ENCODE peak calls at places on chromosomes 2 and 18, in four cellular contexts. L, B, H and M are unnamed samples.

GRCh38 chr18:56516769-56517168 is 121.6 kb downstream of the TXNL1 start:
- DNase-seq in H (no peak), L (no peak), B (no peak), M (no peak)

GRCh38 chr2:120236791-120237190 is 13.6 kb upstream of the TMEM185B start:
- DNase-seq in L (no peak), H (no peak), B (no peak), M (no peak)

GRCh38 chr2:152566034-152566727 is 151.1 kb downstream of the PRPF40A start:
- DNase-seq in B (no peak), H (no peak), L (no peak), M (no peak)

GRCh38 chr2:51710222-51710621 is 678.3 kb upstream of the NRXN1 start:
- DNase-seq in H (peak), B (peak), L (peak), M (no peak)

GRCh38 chr2:19774788-19775156 is 127.0 kb downstream of the TTC32 start:
- DNase-seq in L (no peak), B (no peak), H (no peak), M (no peak)

GRCh38 chr2:235521844-235522243 is 28.0 kb downstream of the AGAP1 start:
- DNase-seq in L (no peak), H (no peak), B (no peak), M (no peak)

GRCh38 chr18:37501136-37501535 is 64.5 kb downstream of the CELF4 start:
- DNase-seq in L (no peak), H (no peak), B (no peak), M (no peak)

GRCh38 chr18:7725897-7726296 is 158.8 kb downstream of the PTPRM start:
- DNase-seq in B (no peak), H (no peak), L (no peak), M (no peak)

GRCh38 chr2:8263931-8264330 is 417.9 kb upstream of the ID2 start:
- DNase-seq in L (no peak), B (no peak), H (no peak), M (no peak)

GRCh38 chr2:113973856-113974255 is 84.0 kb downstream of the ACTR3 start:
- DNase-seq in B (no peak), L (no peak), H (no peak), M (no peak)
- TF ChIP-seq SIN3A in B (no peak), L (no peak), H (no peak), M (no peak)

GRCh38 chr2:46074501-46074900 is 222.7 kb upstream of the EPAS1 start:
- DNase-seq in H (no peak), B (no peak), L (no peak), M (no peak)

GRCh38 chr2:46077522-46078062 is 219.6 kb upstream of the EPAS1 start:
- DNase-seq in B (no peak), H (no peak), L (no peak), M (no peak)

GRCh38 chr2:46073540-46074018 is 223.6 kb upstream of the EPAS1 start:
- DNase-seq in B (no peak), H (peak), L (peak), M (peak)

GRCh38 chr2:46075848-46076247 is 221.4 kb upstream of the EPAS1 start:
- DNase-seq in B (no peak), H (no peak), L (no peak), M (no peak)

DNA sequence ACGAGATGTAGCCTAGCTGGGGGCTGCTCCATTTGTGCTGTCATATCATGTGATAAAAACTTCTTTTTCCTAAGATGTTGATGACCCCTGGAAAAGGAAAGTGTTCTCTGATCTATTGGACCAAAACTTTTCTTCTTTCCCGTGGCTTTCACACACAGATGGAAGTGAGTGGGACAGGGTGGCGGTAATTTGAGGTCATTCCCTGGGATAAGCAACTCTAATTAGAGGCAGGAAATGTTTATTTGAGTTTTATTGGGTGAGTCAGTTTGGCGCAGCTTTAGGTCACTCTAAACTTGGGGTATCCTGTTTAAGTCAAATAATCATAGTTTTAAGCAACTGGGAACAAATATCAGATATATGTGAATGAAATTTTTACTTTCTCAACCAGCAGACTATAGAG is 221.0 kb upstream of the EPAS1 start:
- DNase-seq in B (no peak), H (no peak), L (no peak), M (no peak)
- TF ChIP-seq TCF7L2 in B (no peak), H (no peak), L (no peak), M (no peak)

DNA sequence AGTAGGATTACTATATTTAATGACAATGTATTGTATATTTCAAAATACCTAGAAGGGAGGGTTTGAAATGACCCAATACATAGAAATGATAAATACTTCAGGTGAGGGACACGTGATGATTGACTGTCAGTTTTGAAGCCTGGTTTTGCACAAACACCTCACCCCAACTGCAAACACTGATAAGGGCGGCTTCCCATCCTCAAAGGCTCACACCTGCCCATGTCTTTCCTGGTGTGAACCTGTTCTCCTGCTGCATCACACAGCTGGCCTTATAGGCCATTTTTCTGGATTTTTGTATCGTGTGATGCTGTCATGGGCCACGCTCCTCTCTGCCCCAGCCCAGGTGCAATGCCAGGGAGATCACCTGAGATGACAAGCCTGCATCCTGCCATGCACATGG is 166.5 kb upstream of the NCK2 start:
- DNase-seq in L (no peak), B (no peak), H (no peak), M (no peak)
- TF ChIP-seq CTCF in L (no peak), B (no peak), H (no peak), M (no peak)

GRCh38 chr2:84441505-84441904 is 17.6 kb downstream of the SUCLG1 start:
- DNase-seq in H (no peak), L (no peak), B (no peak), M (no peak)

GRCh38 chr2:84443477-84443876 is 15.6 kb downstream of the SUCLG1 start:
- DNase-seq in H (no peak), B (no peak), L (no peak), M (no peak)

GRCh38 chr2:84435331-84436081 is 23.6 kb downstream of the SUCLG1 start:
- DNase-seq in L (no peak), H (no peak), B (no peak), M (no peak)

GRCh38 chr2:84442888-84443287 is 16.2 kb downstream of the SUCLG1 start:
- DNase-seq in L (no peak), B (no peak), H (no peak), M (no peak)

DNA sequence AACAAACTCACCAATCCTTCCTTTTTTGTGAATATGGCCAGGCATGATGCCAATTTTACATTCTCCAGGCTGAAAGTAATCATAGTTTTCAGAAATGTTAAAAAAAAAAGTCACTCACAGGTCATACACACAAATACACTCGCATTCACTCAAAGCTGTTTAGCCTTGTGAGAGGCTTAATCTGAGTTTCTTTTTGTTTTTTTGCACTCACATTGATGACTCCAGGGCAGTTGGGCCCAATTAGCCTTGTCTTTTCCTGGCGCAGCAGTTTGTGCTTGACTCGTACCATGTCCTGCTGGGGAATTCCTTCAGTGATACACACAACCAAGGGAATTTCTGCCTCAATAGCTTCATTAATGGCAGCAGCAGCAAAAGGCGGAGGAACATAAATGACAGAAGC is 18.0 kb downstream of the SUCLG1 start:
- DNase-seq in B (no peak), L (no peak), H (no peak), M (no peak)
- TF ChIP-seq SIN3A in B (no peak), L (no peak), H (no peak), M (no peak)

GRCh38 chr2:1625281-1626001 is 118.9 kb downstream of the PXDN start:
- DNase-seq in H (peak), L (no peak), B (no peak), M (peak)
- TF ChIP-seq TCF7L2 in H (no peak), L (no peak), B (no peak), M (peak)

GRCh38 chr2:99420031-99420430 is 69.8 kb downstream of the REV1 start:
- DNase-seq in L (no peak), B (no peak), H (no peak), M (no peak)

GRCh38 chr2:99421469-99421868 is 68.3 kb downstream of the REV1 start:
- DNase-seq in L (no peak), B (no peak), H (no peak), M (no peak)

GRCh38 chr2:99422599-99422998 is 67.2 kb downstream of the REV1 start:
- DNase-seq in H (no peak), B (no peak), L (no peak), M (no peak)

GRCh38 chr2:99417396-99417795 is 72.4 kb downstream of the REV1 start:
- DNase-seq in B (no peak), L (no peak), H (no peak), M (no peak)

DNA sequence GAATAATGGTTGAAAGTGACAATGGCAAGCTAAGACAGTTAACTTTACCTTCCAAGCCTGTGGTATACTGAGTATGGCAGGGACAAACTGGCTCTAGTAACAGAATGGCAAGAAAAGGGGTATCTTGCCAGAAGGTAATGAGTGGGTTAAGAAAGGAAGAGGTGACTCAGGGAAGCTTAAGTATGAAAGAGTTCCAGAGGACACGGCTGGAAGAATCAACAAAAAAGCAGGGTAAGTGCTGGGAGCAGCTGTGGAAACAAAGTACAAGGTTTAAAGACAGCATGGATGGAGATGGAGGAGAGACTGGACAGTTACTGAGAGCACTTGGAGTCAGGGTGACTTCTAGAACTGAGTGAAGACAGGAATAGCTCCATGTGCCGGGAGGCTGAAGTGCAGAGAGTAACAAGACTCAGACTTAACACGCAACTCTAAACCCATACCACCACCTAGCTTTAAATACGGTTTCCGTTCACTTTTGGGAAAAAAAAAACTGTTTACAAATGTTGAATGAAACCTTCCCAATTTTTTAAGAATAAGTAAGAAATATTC is 69.0 kb downstream of the REV1 start:
- DNase-seq in L (no peak), B (no peak), H (no peak), M (no peak)
- TF ChIP-seq CTCF in L (no peak), B (no peak), H (no peak), M (no peak)

GRCh38 chr2:169139145-169139544 is 69.8 kb downstream of the DHRS9 start:
- DNase-seq in H (no peak), B (no peak), L (no peak), M (no peak)

GRCh38 chr2:169137924-169138323 is 68.6 kb downstream of the DHRS9 start:
- DNase-seq in B (no peak), H (no peak), L (no peak), M (no peak)

GRCh38 chr2:169141713-169142352 is 72.5 kb downstream of the DHRS9 start:
- DNase-seq in H (peak), B (peak), L (peak), M (peak)

GRCh38 chr2:169139993-169140767 is 70.8 kb downstream of the DHRS9 start:
- DNase-seq in B (no peak), L (no peak), H (no peak), M (no peak)

DNA sequence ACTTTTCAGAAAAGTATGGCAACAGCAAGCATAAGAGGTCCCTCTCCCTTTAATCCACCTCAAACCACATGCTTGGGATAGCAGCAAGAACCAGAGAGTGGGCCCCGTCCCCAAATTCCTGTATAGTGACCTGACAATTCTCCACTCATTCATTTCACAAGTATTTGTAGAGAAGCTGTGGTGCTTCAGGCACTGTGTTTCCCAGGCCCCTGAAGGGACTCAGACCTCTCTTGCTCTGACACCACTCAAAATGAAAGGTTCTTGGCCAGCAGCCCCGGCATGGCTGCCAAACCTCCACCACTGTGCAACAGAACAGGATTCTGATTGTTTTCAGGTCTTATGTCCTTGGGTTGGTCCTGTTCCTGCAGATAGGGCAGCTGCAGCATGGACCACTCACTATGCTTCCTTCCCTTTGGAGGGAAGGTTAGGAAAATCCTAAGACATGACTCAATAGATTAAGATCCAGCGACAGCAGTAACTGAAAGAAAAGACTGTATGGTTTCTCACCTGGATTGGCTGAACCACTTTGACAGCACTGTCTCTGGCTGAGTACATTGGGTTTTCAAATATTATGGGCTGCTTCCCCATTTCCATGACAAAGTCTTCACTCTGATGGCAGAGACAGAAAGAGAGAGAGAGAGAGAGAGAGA is 67.6 kb downstream of the DHRS9 start:
- DNase-seq in L (no peak), B (no peak), H (no peak), M (no peak)
- TF ChIP-seq SIN3A in L (no peak), B (no peak), H (no peak), M (no peak)

DNA sequence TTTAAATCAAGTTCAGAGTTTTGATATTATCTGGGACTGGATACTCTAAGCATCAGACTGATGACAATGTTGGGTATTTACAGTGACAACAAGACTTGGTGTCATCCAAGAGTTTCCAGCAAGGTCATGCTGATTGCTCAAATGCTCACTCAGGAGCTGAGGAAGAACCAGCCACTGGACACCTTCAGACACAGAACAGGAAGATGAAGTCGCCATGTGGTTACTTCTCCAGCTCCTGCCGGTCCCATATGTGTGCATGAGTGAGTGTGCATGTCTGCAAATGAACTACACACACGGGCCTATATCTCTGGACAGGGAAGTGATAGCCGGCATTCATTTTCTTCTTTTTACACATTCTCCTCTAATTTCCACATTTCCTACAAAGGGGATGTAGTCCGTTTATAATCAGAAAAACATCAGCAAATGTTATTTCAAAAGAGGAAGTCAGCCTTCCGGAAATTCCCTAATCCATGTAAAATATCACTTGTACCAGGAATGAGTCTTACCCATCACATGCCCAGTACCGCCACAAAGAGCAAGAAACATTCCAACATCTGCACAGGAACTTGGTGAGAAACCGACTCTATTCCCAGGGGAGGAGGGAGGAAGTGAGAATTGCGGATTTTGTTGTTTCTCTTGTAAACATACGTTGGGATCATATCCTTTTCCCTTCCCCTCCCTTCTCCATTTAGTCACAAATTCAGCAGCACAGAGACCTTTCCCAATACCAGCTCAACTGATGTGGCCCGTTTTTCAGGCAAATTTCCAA is 10.8 kb downstream of the RFX8 start:
- DNase-seq in L (no peak), H (no peak), B (no peak), M (no peak)
- TF ChIP-seq TCF7L2 in L (no peak), H (no peak), B (no peak), M (no peak)

GRCh38 chr2:80068068-80068467 is 236.5 kb downstream of the LRRTM1 start:
- DNase-seq in H (no peak), B (no peak), L (no peak), M (no peak)

GRCh38 chr2:80070587-80070986 is 234.0 kb downstream of the LRRTM1 start:
- DNase-seq in H (no peak), B (no peak), L (no peak), M (no peak)

GRCh38 chr2:80074321-80074720 is 230.2 kb downstream of the LRRTM1 start:
- DNase-seq in B (no peak), L (no peak), H (no peak), M (no peak)

GRCh38 chr2:80075719-80076118 is 228.8 kb downstream of the LRRTM1 start:
- DNase-seq in B (no peak), L (no peak), H (no peak), M (no peak)

DNA sequence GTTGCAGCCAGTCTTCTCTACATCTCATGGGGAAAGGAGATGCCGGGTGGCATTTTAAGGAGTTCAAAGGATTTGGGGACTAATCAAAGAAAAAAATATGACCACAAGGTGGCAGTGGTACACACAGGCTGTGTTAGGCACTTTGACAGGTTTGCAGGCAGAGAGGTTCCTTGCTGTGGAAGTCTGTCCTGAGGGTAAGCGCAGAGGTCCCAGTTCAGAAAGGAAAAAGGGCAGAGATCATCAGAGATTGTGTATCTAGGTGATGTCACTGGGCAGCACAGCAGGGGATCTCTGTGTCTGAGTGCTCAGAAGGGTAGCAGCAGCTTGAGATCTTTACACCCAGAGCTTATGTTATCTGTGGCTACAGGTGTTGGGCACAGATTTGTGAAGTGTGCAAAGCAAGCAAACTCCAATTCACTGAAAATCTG is 231.4 kb downstream of the LRRTM1 start:
- DNase-seq in H (peak), L (peak), B (peak), M (peak)
- TF ChIP-seq CTCF in H (no peak), L (peak), B (peak), M (peak)

GRCh38 chr2:224908820-224909219 is 133.4 kb downstream of the DOCK10 start:
- DNase-seq in B (no peak), L (no peak), H (no peak), M (no peak)

GRCh38 chr2:224915126-224915525 is 127.1 kb downstream of the DOCK10 start:
- DNase-seq in L (no peak), B (no peak), H (no peak), M (no peak)

GRCh38 chr2:224904390-224904789 is 137.9 kb downstream of the DOCK10 start:
- DNase-seq in L (no peak), B (no peak), H (no peak), M (no peak)

GRCh38 chr2:224910535-224910934 is 131.7 kb downstream of the DOCK10 start:
- DNase-seq in B (no peak), H (no peak), L (no peak), M (no peak)

DNA sequence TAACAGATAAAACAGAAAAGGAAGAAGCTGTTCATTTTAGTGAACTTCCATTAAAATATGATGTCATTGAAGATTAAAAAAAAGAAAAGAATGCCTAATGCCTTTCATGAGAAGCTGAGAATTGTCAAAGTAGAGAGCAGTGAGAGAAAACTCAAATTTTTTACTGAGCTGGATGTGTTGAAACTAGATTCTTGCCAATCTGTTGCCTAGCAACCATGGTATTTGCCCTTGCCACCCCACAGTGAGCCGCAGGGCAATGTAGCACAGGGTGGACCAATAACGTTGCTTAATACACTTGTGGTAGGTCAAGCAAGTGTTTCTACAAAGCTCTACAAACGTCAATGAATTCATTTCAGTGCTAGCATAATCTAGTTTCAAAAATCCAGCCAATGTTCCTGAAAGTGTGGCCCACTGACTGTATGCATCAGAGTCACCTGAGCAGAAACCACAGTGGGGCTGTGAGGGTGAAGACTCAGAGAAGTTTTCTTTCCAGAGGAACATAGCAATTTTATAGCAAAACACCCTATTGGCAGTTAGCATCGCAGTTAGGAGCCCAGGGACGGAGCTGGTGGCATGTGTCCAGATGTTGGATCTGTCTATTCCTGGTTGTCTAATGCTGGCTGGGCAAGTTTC is 132.3 kb downstream of the DOCK10 start:
- DNase-seq in H (no peak), B (no peak), L (no peak), M (no peak)
- TF ChIP-seq SIN3A in H (no peak), B (no peak), L (no peak), M (no peak)